ENCODE peak calls at places on chromosomes 5 and 9, in eight cellular contexts. N is psoas muscle; M is heart left ventricle; Y is Peyer's patch; R is CD4-positive, alpha-beta memory T cell; E is SJSA1; C is HCT116; U is kidney. F is an unnamed sample.

GRCh38 chr9:133366435-133366834 is 9.4 kb downstream of the SURF4 start:
- DNase-seq in M (no peak), R (no peak), Y (no peak), C (no peak), U (no peak), E (no peak), N (no peak), F (no peak)

GRCh38 chr5:72693001-72693442 is 123.4 kb upstream of the TNPO1 start:
- DNase-seq in Y (no peak), U (no peak), M (no peak), N (no peak), E (no peak), R (no peak), C (no peak), F (no peak)

GRCh38 chr9:38208206-38208901 is 139.3 kb upstream of the SHB start:
- DNase-seq in R (no peak), N (no peak), U (no peak), Y (no peak), C (no peak), M (no peak), E (no peak), F (no peak)

GRCh38 chr5:68432682-68433081 is 217.1 kb downstream of the PIK3R1 start:
- DNase-seq in M (no peak), U (no peak), Y (no peak), N (no peak), E (no peak), C (peak; percentile 68), R (peak; percentile 9), F (peak; percentile 28)

GRCh38 chr9:38036359-38037084 is 32.5 kb downstream of the SHB start:
- DNase-seq in R (no peak), U (no peak), E (peak; percentile 63), N (peak; percentile 34), Y (no peak), M (no peak), C (no peak), F (no peak)

GRCh38 chr9:136093995-136094881 is 851 bp downstream of the NACC2 start:
- DNase-seq in Y (peak; percentile 40), E (peak; percentile 71), U (peak; percentile 92), N (peak; percentile 88), R (peak; percentile 46), M (peak; percentile 93), C (peak; percentile 32), F (peak; percentile 65)

GRCh38 chr9:120877276-120878034 is 467 bp upstream of the PHF19 start:
- DNase-seq in U (peak; percentile 87), M (peak; percentile 73), C (no peak), E (peak; percentile 78), R (peak; percentile 61), Y (peak; percentile 62), N (peak; percentile 66), F (peak; percentile 50)

GRCh38 chr9:35749515-35750255 is 598 bp downstream of the RGP1 start:
- DNase-seq in U (peak; percentile 88), E (no peak), Y (peak; percentile 69), C (no peak), R (peak; percentile 48), M (no peak), N (no peak), F (peak; percentile 78)

GRCh38 chr5:68727931-68728330 is 365.9 kb upstream of the SLC30A5 start:
- DNase-seq in E (no peak), R (no peak), M (no peak), C (no peak), U (no peak), Y (no peak), N (no peak), F (no peak)

GRCh38 chr5:138645778-138646575 is 70.8 kb upstream of the HSPA9 start:
- DNase-seq in N (no peak), M (no peak), E (no peak), U (peak; percentile 20), R (no peak), Y (no peak), C (no peak), F (no peak)

GRCh38 chr5:124527220-124527991 is 219.0 kb downstream of the ZNF608 start:
- DNase-seq in C (no peak), R (no peak), M (no peak), U (no peak), Y (no peak), E (no peak), N (no peak), F (peak; percentile 96)

GRCh38 chr9:91038483-91039124 is 237.0 kb downstream of the SYK start:
- DNase-seq in E (no peak), N (no peak), U (peak; percentile 43), Y (no peak), M (no peak), R (no peak), C (no peak), F (no peak)

GRCh38 chr5:74953961-74954720 is 88.0 kb upstream of the FAM169A start:
- DNase-seq in M (no peak), C (no peak), R (no peak), N (no peak), E (peak; percentile 80), Y (no peak), U (no peak), F (peak; percentile 85)

GRCh38 chr9:37061763-37062162 is 27.7 kb upstream of the PAX5 start:
- DNase-seq in E (no peak), M (no peak), Y (no peak), U (no peak), R (no peak), N (no peak), C (no peak), F (no peak)

GRCh38 chr5:36885566-36886485 is 9.3 kb downstream of the NIPBL start:
- DNase-seq in N (no peak), R (no peak), U (no peak), C (no peak), Y (no peak), M (no peak), E (no peak), F (no peak)

GRCh38 chr9:4640027-4640426 is 22.1 kb upstream of the PLPP6 start:
- DNase-seq in U (no peak), E (no peak), N (no peak), C (peak; percentile 31), M (no peak), Y (no peak), R (peak; percentile 64), F (peak; percentile 9)

GRCh38 chr5:135065306-135066265 is 31.6 kb upstream of the PITX1 start:
- DNase-seq in M (no peak), U (peak; percentile 49), N (no peak), Y (no peak), E (no peak), C (no peak), R (no peak), F (no peak)

GRCh38 chr9:72586388-72587160 is 65.2 kb downstream of the TMC1 start:
- DNase-seq in N (no peak), U (no peak), C (no peak), E (no peak), M (no peak), R (peak; percentile 33), Y (no peak), F (peak; percentile 92)

GRCh38 chr5:65818592-65818991 is 96.6 kb downstream of the NLN start:
- DNase-seq in C (no peak), E (no peak), M (no peak), N (no peak), R (no peak), Y (no peak), U (no peak), F (peak; percentile 92)

GRCh38 chr9:32627394-32627954 is 8.0 kb downstream of the TAF1L start:
- DNase-seq in E (no peak), Y (no peak), U (no peak), N (no peak), R (no peak), M (no peak), C (peak; percentile 43), F (no peak)

GRCh38 chr9:72931437-72931836 is 21.4 kb downstream of the ALDH1A1 start:
- DNase-seq in C (no peak), R (no peak), N (no peak), E (no peak), Y (no peak), M (no peak), U (no peak), F (no peak)

GRCh38 chr5:103234239-103234975 is 24.2 kb upstream of the MACIR start:
- DNase-seq in N (no peak), M (no peak), E (no peak), R (no peak), U (no peak), Y (no peak), C (no peak), F (no peak)

GRCh38 chr9:22817181-22817580 is 370.6 kb downstream of the DMRTA1 start:
- DNase-seq in U (no peak), R (no peak), M (no peak), N (no peak), E (no peak), C (no peak), Y (no peak), F (no peak)

GRCh38 chr5:107248065-107248695 is 422.6 kb downstream of the EFNA5 start:
- DNase-seq in N (peak; percentile 40), M (peak; percentile 41), R (no peak), C (peak; percentile 53), U (no peak), E (peak; percentile 64), Y (peak; percentile 16), F (peak; percentile 50)

GRCh38 chr5:58457040-58457439 is 2.8 kb downstream of the PLK2 start:
- DNase-seq in C (no peak), R (no peak), E (no peak), Y (no peak), U (no peak), N (no peak), M (no peak), F (no peak)
- H3K4me1 ChIP-seq in C (peaks cover 40% of the 10 kb centered on the region), R (peaks cover 12% of the 10 kb centered on the region), E (peaks cover 43% of the 10 kb centered on the region), Y (no peaks in the 10 kb centered on the region), U (peaks cover 3% of the 10 kb centered on the region), N (peaks cover 7% of the 10 kb centered on the region), M (peaks cover 17% of the 10 kb centered on the region), F (no peaks in the 10 kb centered on the region)

GRCh38 chr5:127567026-127567768 is 49.8 kb downstream of the PRRC1 start:
- DNase-seq in U (no peak), R (no peak), C (no peak), E (no peak), Y (no peak), N (no peak), M (no peak), F (no peak)
- H3K27ac ChIP-seq in U (no peak overlapping the region), R (no peak overlapping the region), C (no peak overlapping the region), E (no peak overlapping the region), Y (no peak overlapping the region), N (no peak overlapping the region), M (no peak overlapping the region), F (no peak overlapping the region)

GRCh38 chr5:112420111-112420864 is 1.2 kb upstream of the EPB41L4A start:
- DNase-seq in Y (peak; percentile 52), M (peak; percentile 90), N (peak; percentile 82), E (peak; percentile 71), C (peak; percentile 56), R (no peak), U (peak; percentile 94), F (peak; percentile 58)
- H3K4me3 ChIP-seq in Y (peak overlapping the region; percentile 57), M (peak overlapping the region; percentile 97), N (peak overlapping the region; percentile 85), E (peak overlapping the region; percentile 37), C (peak overlapping the region; percentile 63), R (no peak overlapping the region), U (peak overlapping the region; percentile 88), F (peak overlapping the region; percentile 72)

DNA sequence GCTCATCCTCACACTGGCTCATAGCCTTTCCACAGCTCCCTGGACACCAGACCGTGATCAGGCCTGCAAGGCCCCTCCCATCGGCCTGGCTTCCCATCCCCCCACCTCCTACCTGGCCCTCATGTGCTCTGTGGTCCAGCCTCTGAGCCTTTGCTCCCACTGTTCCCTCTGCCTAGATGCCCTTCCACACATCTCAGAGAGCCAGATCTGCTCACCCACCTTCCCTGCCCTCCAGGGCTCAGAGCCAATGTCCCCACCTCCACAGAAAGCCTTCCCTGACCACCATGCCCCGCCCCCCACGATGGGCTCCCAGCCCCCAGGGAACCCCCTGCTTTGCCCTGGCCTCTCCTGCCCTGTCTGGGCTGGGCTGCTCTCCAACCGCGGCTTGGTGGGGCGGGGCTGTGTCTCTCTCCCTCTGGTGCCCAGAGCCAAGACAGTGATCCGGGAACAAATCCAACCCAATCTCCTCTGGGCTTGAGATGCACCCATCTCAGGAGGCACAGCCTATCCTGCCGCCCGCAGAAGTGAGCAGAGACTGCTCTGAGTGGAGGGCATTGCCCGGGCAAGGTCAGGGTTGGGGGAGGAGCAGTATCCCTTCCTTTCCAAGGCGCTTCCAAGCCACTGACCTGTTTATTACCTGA is 1.6 kb downstream of the NINJ1 start:
- DNase-seq in M (peak; percentile 84), C (no peak), U (peak; percentile 84), E (no peak), Y (no peak), R (no peak), N (no peak), F (peak; percentile 25)
- H3K4me1 ChIP-seq in M (peaks cover 67% of the 10 kb centered on the region), C (peaks cover 27% of the 10 kb centered on the region), U (peaks cover 69% of the 10 kb centered on the region), E (peaks cover 46% of the 10 kb centered on the region), Y (no peaks in the 10 kb centered on the region), R (peaks cover 65% of the 10 kb centered on the region), N (peaks cover 61% of the 10 kb centered on the region), F (peaks cover 3% of the 10 kb centered on the region)